ENCODE peak calls at places on chromosome 2, in four cellular contexts. Y, J, A and V are unnamed samples. For H3K27me3, the result is how much of the 10 kb centered on the place peaks cover.

GRCh38 chr2:25257032-25257455 is 84.7 kb downstream of the DNMT3A start:
- DNase-seq in A (no peak), J (no peak), Y (peak), V (no peak)

GRCh38 chr2:122514451-122514996 is 759.1 kb downstream of the TSN start:
- DNase-seq in Y (peak), J (no peak), A (no peak), V (no peak)

GRCh38 chr2:3169106-3169870 is 208.3 kb downstream of the EIPR1 start:
- DNase-seq in A (no peak), Y (peak), J (no peak), V (no peak)

GRCh38 chr2:4898706-4899105 is 793.5 kb upstream of the SOX11 start:
- DNase-seq in J (no peak), A (no peak), Y (peak), V (no peak)

GRCh38 chr2:112915300-112916144 is 4.6 kb downstream of the IL37 start:
- DNase-seq in J (no peak), A (no peak), Y (no peak), V (no peak)

GRCh38 chr2:10430886-10431622 is 17.1 kb downstream of the ODC1 start:
- DNase-seq in J (no peak), A (no peak), Y (no peak), V (no peak)

GRCh38 chr2:81481242-81481993 is 1176.9 kb upstream of the LRRTM1 start:
- DNase-seq in A (peak), Y (no peak), J (no peak), V (no peak)

GRCh38 chr2:213227458-213227857 is 56.8 kb upstream of the SPAG16 start:
- DNase-seq in J (no peak), A (no peak), Y (no peak), V (no peak)

GRCh38 chr2:195850764-195851163 is 193.7 kb downstream of the SLC39A10 start:
- DNase-seq in A (no peak), Y (no peak), J (no peak), V (no peak)

GRCh38 chr2:230326453-230327417 is at the start of gene SP140L:
- DNase-seq in Y (peak), A (no peak), J (no peak), V (no peak)

GRCh38 chr2:63665806-63666205 is 77.0 kb downstream of the MDH1 start:
- DNase-seq in J (no peak), A (no peak), Y (peak), V (no peak)

GRCh38 chr2:83196225-83196624 is 1262.9 kb downstream of the SUCLG1 start:
- DNase-seq in A (no peak), Y (peak), J (no peak), V (no peak)

GRCh38 chr2:70939847-70940580 is 4.3 kb downstream of the ATP6V1B1 start:
- DNase-seq in Y (no peak), A (peak), J (peak), V (no peak)

GRCh38 chr2:178502751-178503150 is 22.5 kb downstream of the PLEKHA3 start:
- DNase-seq in A (no peak), J (no peak), Y (no peak), V (no peak)

GRCh38 chr2:10504994-10505820 is 57.1 kb upstream of the ODC1 start:
- DNase-seq in A (no peak), Y (no peak), J (peak), V (no peak)

GRCh38 chr2:233801357-233802131 is 23.4 kb downstream of the MROH2A start:
- DNase-seq in Y (no peak), A (no peak), J (peak), V (no peak)

GRCh38 chr2:3172265-3172935 is 205.2 kb downstream of the EIPR1 start:
- DNase-seq in A (no peak), J (no peak), Y (no peak), V (no peak)

GRCh38 chr2:64652231-64653173 is 1.2 kb downstream of the SERTAD2 start:
- DNase-seq in Y (peak), J (no peak), A (no peak), V (no peak)

GRCh38 chr2:215499330-215499729 is 63.5 kb upstream of the FN1 start:
- DNase-seq in Y (no peak), A (no peak), J (no peak), V (no peak)

GRCh38 chr2:26184555-26185303 is 11.8 kb downstream of the GAREM2 start:
- DNase-seq in Y (peak), J (peak), A (peak), V (peak)

GRCh38 chr2:14626873-14627272 is 5.6 kb upstream of the LRATD1 start:
- DNase-seq in A (no peak), Y (no peak), J (no peak), V (no peak)

GRCh38 chr2:162301151-162301804 is 17.2 kb downstream of the IFIH1 start:
- DNase-seq in J (no peak), Y (peak), A (no peak), V (peak)

GRCh38 chr2:180690611-180691010 is 289.8 kb upstream of the UBE2E3 start:
- DNase-seq in A (no peak), J (no peak), Y (peak), V (no peak)

GRCh38 chr2:196335238-196335637 is 163.9 kb upstream of the STK17B start:
- DNase-seq in Y (peak), J (no peak), A (peak), V (no peak)

GRCh38 chr2:190535119-190535439 is 557 bp upstream of the NEMP2 start:
- DNase-seq in Y (no peak), J (no peak), A (no peak), V (no peak)

GRCh38 chr2:5560981-5561380 is 131.2 kb upstream of the SOX11 start:
- DNase-seq in Y (peak), J (no peak), A (no peak), V (no peak)

GRCh38 chr2:227578642-227579041 is 20.1 kb upstream of the SCYGR2 start:
- DNase-seq in A (no peak), J (no peak), Y (no peak), V (no peak)

GRCh38 chr2:7044253-7045250 is 127.3 kb downstream of the RNF144A start:
- DNase-seq in A (peak), J (peak), Y (peak), V (peak)

GRCh38 chr2:191006997-191007604 is 6.9 kb downstream of the STAT1 start:
- DNase-seq in J (no peak), Y (no peak), A (no peak), V (no peak)

GRCh38 chr2:8169443-8169842 is 512.4 kb upstream of the ID2 start:
- DNase-seq in Y (no peak), A (no peak), J (no peak), V (no peak)

GRCh38 chr2:148814143-148814852 is 60.7 kb upstream of the KIF5C start:
- DNase-seq in J (peak), A (no peak), Y (no peak), V (no peak)

GRCh38 chr2:109459485-109459884 is 154.3 kb downstream of the SEPTIN10 start:
- DNase-seq in J (no peak), Y (peak), A (no peak), V (no peak)

GRCh38 chr2:199485732-199486335 is 28.1 kb upstream of the SATB2 start:
- DNase-seq in Y (peak), J (peak), A (peak), V (peak)

GRCh38 chr2:31324000-31324633 is 90.2 kb downstream of the EHD3 start:
- DNase-seq in Y (peak), J (no peak), A (no peak), V (no peak)

GRCh38 chr2:225157052-225157451 is 114.8 kb upstream of the DOCK10 start:
- DNase-seq in A (no peak), J (no peak), Y (no peak), V (no peak)

GRCh38 chr2:102505290-102505689 is 32.3 kb downstream of the SLC9A4 start:
- DNase-seq in Y (no peak), J (no peak), A (no peak), V (no peak)

GRCh38 chr2:201881382-201881720 is 75.0 kb downstream of the CDK15 start:
- DNase-seq in Y (no peak), A (no peak), J (no peak), V (no peak)

GRCh38 chr2:15753811-15754702 is 162.4 kb downstream of the DDX1 start:
- DNase-seq in Y (no peak), A (peak), J (peak), V (no peak)

GRCh38 chr2:15754703-15755099 is 163.0 kb downstream of the DDX1 start:
- DNase-seq in A (peak), J (no peak), Y (no peak), V (no peak)

GRCh38 chr2:15756011-15756550 is 164.4 kb downstream of the DDX1 start:
- DNase-seq in A (no peak), Y (no peak), J (no peak), V (no peak)

GRCh38 chr2:15756882-15757819 is 165.5 kb downstream of the DDX1 start:
- DNase-seq in A (peak), J (peak), Y (no peak), V (no peak)

GRCh38 chr2:15755528-15755927 is 163.9 kb downstream of the DDX1 start:
- DNase-seq in A (no peak), J (no peak), Y (no peak), V (no peak)
- H3K14ac ChIP-seq in A (no peak), J (no peak), Y (no peak), V (no peak)

GRCh38 chr2:45334241-45334860 is 276.7 kb downstream of the SRBD1 start:
- DNase-seq in Y (no peak), J (no peak), A (no peak), V (no peak)

GRCh38 chr2:45343618-45344017 is 267.4 kb downstream of the SRBD1 start:
- DNase-seq in Y (no peak), A (no peak), J (peak), V (no peak)

GRCh38 chr2:45337396-45337795 is 273.7 kb downstream of the SRBD1 start:
- DNase-seq in A (no peak), Y (no peak), J (no peak), V (no peak)

GRCh38 chr2:45344071-45344470 is 267.0 kb downstream of the SRBD1 start:
- DNase-seq in J (peak), A (no peak), Y (no peak), V (no peak)

GRCh38 chr2:45339253-45339652 is 271.8 kb downstream of the SRBD1 start:
- DNase-seq in A (no peak), J (no peak), Y (no peak), V (no peak)
- H2BK12ac ChIP-seq in A (no peak), J (no peak), Y (no peak), V (no peak)

DNA sequence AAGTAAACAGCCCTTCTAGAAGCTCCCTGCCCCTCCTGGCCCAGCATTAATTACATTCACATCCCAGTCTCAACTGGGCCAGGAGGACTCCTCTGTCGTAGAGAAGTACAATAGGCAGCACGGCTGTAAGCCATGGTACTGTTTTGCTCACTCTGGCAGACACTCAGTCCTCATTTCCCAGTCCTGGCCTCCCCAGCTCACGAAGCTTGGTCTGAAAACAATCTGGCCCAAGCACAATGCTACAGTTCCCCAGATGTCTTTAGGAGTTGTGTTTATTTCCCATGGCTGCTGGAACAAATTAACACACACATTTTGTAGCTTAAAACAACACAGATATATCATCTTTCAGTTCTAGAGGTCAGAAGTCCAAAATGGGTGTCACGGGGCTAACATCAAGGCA is 13.0 kb downstream of the FABP1 start:
- DNase-seq in J (no peak), Y (no peak), A (no peak), V (no peak)
- H3K27me3 ChIP-seq in J (under half), Y (half or more), A (under half), V (under half)

GRCh38 chr2:48316753-48317750 is 212.9 kb upstream of the STON1 start:
- DNase-seq in A (no peak), Y (no peak), J (no peak), V (no peak)

GRCh38 chr2:48313036-48313877 is 216.7 kb upstream of the STON1 start:
- DNase-seq in A (no peak), Y (no peak), J (no peak), V (no peak)

GRCh38 chr2:48312126-48312525 is 217.8 kb upstream of the STON1 start:
- DNase-seq in Y (no peak), A (no peak), J (no peak), V (no peak)

GRCh38 chr2:48318118-48318517 is 211.8 kb upstream of the STON1 start:
- DNase-seq in J (no peak), Y (no peak), A (no peak), V (no peak)

DNA sequence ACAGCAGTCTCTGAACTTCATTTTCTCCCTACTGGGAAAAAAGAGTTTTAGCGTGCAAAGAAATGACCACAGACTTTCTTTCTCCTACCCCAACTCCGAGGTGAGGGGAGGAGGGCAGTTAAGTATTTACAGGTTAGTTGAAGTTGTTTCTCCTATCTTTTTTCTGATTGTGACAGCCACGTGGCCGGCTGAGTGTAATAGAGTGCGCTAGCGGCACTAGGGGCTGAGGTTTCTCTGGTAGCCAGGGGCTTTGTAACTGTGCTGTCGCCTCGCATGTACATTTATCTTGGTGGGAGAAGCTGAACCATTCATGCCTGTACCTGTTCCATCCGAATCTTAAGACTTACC is 214.1 kb upstream of the STON1 start:
- DNase-seq in J (peak), A (peak), Y (no peak), V (peak)
- H3K14ac ChIP-seq in J (no peak), A (no peak), Y (no peak), V (no peak)

DNA sequence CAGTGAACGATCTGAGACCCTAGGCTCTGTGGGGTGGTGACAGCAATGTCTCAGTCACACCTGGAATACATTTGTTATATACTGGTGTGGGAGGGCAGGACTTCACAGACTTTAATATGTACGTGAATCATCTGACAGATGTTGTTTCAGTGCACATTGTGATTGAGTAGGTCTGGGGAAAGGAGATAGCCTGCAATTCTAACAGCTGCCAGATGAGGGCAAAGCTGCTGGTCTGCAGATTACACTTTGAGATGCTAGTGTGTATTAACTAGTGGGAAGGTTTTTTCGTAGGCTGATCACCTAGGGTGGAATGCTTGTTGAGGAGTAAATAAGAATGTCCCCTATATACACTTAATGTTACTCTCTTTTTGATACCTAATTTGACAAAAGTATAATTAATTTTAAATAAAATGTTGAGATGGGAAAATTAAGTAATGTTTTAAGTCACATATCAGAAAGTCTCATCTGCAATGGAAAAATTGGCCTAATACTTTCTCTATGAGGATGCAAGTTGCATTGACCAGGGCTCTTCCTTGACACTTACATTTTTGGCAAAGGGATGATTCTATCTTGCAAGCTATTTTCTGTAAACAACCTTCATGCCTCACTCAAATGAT is 496.9 kb upstream of the HNMT start:
- DNase-seq in Y (peak), J (peak), A (peak), V (peak)
- H2BK12ac ChIP-seq in Y (no peak), J (no peak), A (no peak), V (no peak)

GRCh38 chr2:121285926-121286325 is 924 bp upstream of the TFCP2L1 start:
- DNase-seq in A (no peak), Y (no peak), J (no peak), V (no peak)
- H3K27me3 ChIP-seq in A (under half), Y (under half), J (under half), V (half or more)

GRCh38 chr2:172090044-172090946 is 5.0 kb downstream of the DLX1 start:
- DNase-seq in Y (no peak), A (peak), J (peak), V (peak)

GRCh38 chr2:172089633-172090032 is 4.3 kb downstream of the DLX1 start:
- DNase-seq in J (no peak), A (no peak), Y (no peak), V (no peak)

GRCh38 chr2:172092716-172093415 is 7.6 kb downstream of the DLX1 start:
- DNase-seq in J (peak), A (no peak), Y (no peak), V (peak)

GRCh38 chr2:172091626-172092566 is 6.6 kb downstream of the DLX1 start:
- DNase-seq in Y (no peak), J (no peak), A (no peak), V (no peak)

GRCh38 chr2:172090947-172091625 is 5.8 kb downstream of the DLX1 start:
- DNase-seq in J (peak), A (peak), Y (no peak), V (peak)
- H3K14ac ChIP-seq in J (no peak), A (no peak), Y (no peak), V (no peak)

DNA sequence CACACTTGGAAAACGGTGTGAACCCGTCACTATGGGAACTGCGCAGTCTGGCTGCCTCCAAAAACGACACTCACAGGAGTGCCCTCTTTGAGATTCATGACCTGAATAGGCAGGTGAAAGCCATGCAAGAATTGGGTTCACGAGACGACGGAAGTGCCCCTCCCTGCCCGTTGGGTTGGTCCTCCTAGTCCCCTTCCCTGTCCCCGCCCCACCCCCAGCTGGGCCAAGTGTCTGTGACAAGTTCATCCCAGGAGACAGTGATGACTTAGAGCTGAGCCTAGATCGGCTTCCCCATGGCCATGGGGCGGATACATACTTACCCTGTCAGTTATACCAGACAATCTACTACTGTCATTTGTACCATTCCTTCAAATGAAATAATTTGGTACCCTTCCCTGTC is 1137.7 kb upstream of the CHAC2 start:
- DNase-seq in J (no peak), Y (no peak), A (no peak), V (no peak)
- H2BK12ac ChIP-seq in J (no peak), Y (no peak), A (no peak), V (no peak)

GRCh38 chr2:11550302-11550701 is 16.5 kb downstream of the GREB1 start:
- DNase-seq in J (peak), A (no peak), Y (no peak), V (no peak)

GRCh38 chr2:11552260-11552638 is 18.4 kb downstream of the GREB1 start:
- DNase-seq in J (no peak), A (no peak), Y (no peak), V (no peak)

GRCh38 chr2:11553661-11554429 is 20.0 kb downstream of the GREB1 start:
- DNase-seq in A (no peak), Y (peak), J (no peak), V (no peak)

GRCh38 chr2:11551569-11552259 is 17.9 kb downstream of the GREB1 start:
- DNase-seq in J (no peak), Y (no peak), A (no peak), V (no peak)

DNA sequence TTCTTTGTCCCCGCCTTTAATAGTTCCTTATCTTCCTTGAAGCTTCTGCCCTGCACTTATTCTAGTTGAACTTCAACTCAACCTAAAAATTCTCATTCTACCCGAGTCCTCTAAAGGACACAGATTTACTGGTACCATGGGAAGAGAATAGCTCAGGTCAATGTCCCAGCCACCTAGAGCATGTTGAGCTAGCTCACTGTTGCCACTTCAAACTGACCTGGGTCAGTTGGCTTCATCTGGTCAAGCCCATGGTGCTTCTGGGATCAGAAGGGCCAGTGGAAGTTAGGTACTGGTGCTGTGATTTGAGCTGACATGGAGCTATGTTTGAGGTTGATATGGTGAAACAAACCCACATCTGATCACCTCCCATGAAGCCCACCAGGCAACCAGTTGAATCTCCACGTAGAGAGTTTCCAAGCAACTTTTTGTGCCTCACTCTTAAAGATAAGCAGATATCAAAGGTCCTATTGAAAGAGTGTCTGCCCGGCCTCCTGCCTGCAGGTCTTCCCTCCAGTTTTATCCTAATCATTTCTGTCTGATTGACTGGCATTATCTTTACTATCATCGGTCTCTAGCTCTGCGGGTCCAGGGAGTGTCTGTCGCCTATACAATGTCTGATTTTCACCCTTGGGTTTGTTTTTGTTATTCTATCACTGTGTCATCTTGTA is 17.2 kb downstream of the GREB1 start:
- DNase-seq in A (no peak), Y (no peak), J (peak), V (no peak)
- H3K27me3 ChIP-seq in A (under half), Y (under half), J (under half), V (under half)